ENCODE peak calls at places on chromosomes 6 and 20, in ten cellular contexts. One of them, this sample, is unnamed. For H3K9me3, the result is how much of the 10 kb centered on the place peaks cover.

GRCh38 chr6:105601541-105602174 is 198.8 kb upstream of the PREP start:
- DNase-seq in transverse colon: peak
- DNase-seq in mesenchymal stem cell: peak
- DNase-seq in lower lobe of right lung: peak
- DNase-seq in effector memory CD4-positive, alpha-beta T cell: no peak
- DNase-seq in CD8-positive, alpha-beta memory T cell: no peak
- DNase-seq in pancreas: no peak
- DNase-seq in BE2C: no peak
- DNase-seq in CD4-positive, alpha-beta memory T cell: peak
- DNase-seq in CD4-positive, alpha-beta T cell: no peak
- DNase-seq in this sample: no peak

GRCh38 chr20:25070821-25071473 is 11.0 kb downstream of the VSX1 start:
- DNase-seq in effector memory CD4-positive, alpha-beta T cell: no peak
- DNase-seq in CD8-positive, alpha-beta memory T cell: no peak
- DNase-seq in CD4-positive, alpha-beta memory T cell: no peak
- DNase-seq in pancreas: no peak
- DNase-seq in CD4-positive, alpha-beta T cell: no peak
- DNase-seq in transverse colon: peak
- DNase-seq in lower lobe of right lung: no peak
- DNase-seq in mesenchymal stem cell: no peak
- DNase-seq in BE2C: no peak
- DNase-seq in this sample: no peak

GRCh38 chr20:53666144-53666543 is 72.5 kb upstream of the ZNF217 start:
- DNase-seq in mesenchymal stem cell: no peak
- DNase-seq in lower lobe of right lung: no peak
- DNase-seq in CD4-positive, alpha-beta T cell: no peak
- DNase-seq in CD8-positive, alpha-beta memory T cell: no peak
- DNase-seq in effector memory CD4-positive, alpha-beta T cell: no peak
- DNase-seq in CD4-positive, alpha-beta memory T cell: no peak
- DNase-seq in transverse colon: peak
- DNase-seq in BE2C: no peak
- DNase-seq in pancreas: no peak
- DNase-seq in this sample: no peak

GRCh38 chr6:24188571-24188970 is 62.6 kb downstream of the NRSN1 start:
- DNase-seq in CD4-positive, alpha-beta memory T cell: no peak
- DNase-seq in BE2C: peak
- DNase-seq in transverse colon: no peak
- DNase-seq in lower lobe of right lung: no peak
- DNase-seq in pancreas: no peak
- DNase-seq in CD8-positive, alpha-beta memory T cell: no peak
- DNase-seq in effector memory CD4-positive, alpha-beta T cell: no peak
- DNase-seq in mesenchymal stem cell: no peak
- DNase-seq in CD4-positive, alpha-beta T cell: no peak
- DNase-seq in this sample: no peak

GRCh38 chr6:34103321-34103720 is 42.6 kb downstream of the GRM4 start:
- DNase-seq in lower lobe of right lung: no peak
- DNase-seq in CD4-positive, alpha-beta T cell: no peak
- DNase-seq in BE2C: no peak
- DNase-seq in pancreas: no peak
- DNase-seq in CD4-positive, alpha-beta memory T cell: no peak
- DNase-seq in effector memory CD4-positive, alpha-beta T cell: no peak
- DNase-seq in mesenchymal stem cell: no peak
- DNase-seq in transverse colon: no peak
- DNase-seq in CD8-positive, alpha-beta memory T cell: no peak
- DNase-seq in this sample: no peak

GRCh38 chr20:53940883-53941546 is 129.4 kb downstream of the BCAS1 start:
- DNase-seq in CD4-positive, alpha-beta T cell: no peak
- DNase-seq in CD8-positive, alpha-beta memory T cell: no peak
- DNase-seq in transverse colon: no peak
- DNase-seq in lower lobe of right lung: no peak
- DNase-seq in effector memory CD4-positive, alpha-beta T cell: no peak
- DNase-seq in pancreas: no peak
- DNase-seq in BE2C: peak
- DNase-seq in CD4-positive, alpha-beta memory T cell: no peak
- DNase-seq in mesenchymal stem cell: peak
- DNase-seq in this sample: no peak

GRCh38 chr6:137487947-137488735 is 6.1 kb downstream of the OLIG3 start:
- DNase-seq in CD4-positive, alpha-beta T cell: no peak
- DNase-seq in lower lobe of right lung: no peak
- DNase-seq in mesenchymal stem cell: no peak
- DNase-seq in effector memory CD4-positive, alpha-beta T cell: no peak
- DNase-seq in BE2C: no peak
- DNase-seq in CD4-positive, alpha-beta memory T cell: no peak
- DNase-seq in pancreas: peak
- DNase-seq in CD8-positive, alpha-beta memory T cell: no peak
- DNase-seq in transverse colon: no peak
- DNase-seq in this sample: no peak

GRCh38 chr6:62103186-62103859 is 182.7 kb downstream of the KHDRBS2 start:
- DNase-seq in effector memory CD4-positive, alpha-beta T cell: no peak
- DNase-seq in mesenchymal stem cell: no peak
- DNase-seq in lower lobe of right lung: no peak
- DNase-seq in CD8-positive, alpha-beta memory T cell: no peak
- DNase-seq in pancreas: no peak
- DNase-seq in CD4-positive, alpha-beta memory T cell: no peak
- DNase-seq in transverse colon: no peak
- DNase-seq in BE2C: no peak
- DNase-seq in CD4-positive, alpha-beta T cell: no peak
- DNase-seq in this sample: no peak

GRCh38 chr20:63374532-63374931 is 13.4 kb upstream of the CHRNA4 start:
- DNase-seq in pancreas: peak
- DNase-seq in lower lobe of right lung: no peak
- DNase-seq in mesenchymal stem cell: no peak
- DNase-seq in BE2C: no peak
- DNase-seq in CD4-positive, alpha-beta memory T cell: no peak
- DNase-seq in transverse colon: no peak
- DNase-seq in CD8-positive, alpha-beta memory T cell: no peak
- DNase-seq in CD4-positive, alpha-beta T cell: no peak
- DNase-seq in effector memory CD4-positive, alpha-beta T cell: no peak
- DNase-seq in this sample: no peak

GRCh38 chr6:169545956-169546355 is 155.9 kb downstream of the WDR27 start:
- DNase-seq in pancreas: no peak
- DNase-seq in transverse colon: no peak
- DNase-seq in CD8-positive, alpha-beta memory T cell: no peak
- DNase-seq in BE2C: no peak
- DNase-seq in effector memory CD4-positive, alpha-beta T cell: no peak
- DNase-seq in lower lobe of right lung: no peak
- DNase-seq in CD4-positive, alpha-beta memory T cell: no peak
- DNase-seq in CD4-positive, alpha-beta T cell: no peak
- DNase-seq in mesenchymal stem cell: no peak
- DNase-seq in this sample: no peak

GRCh38 chr6:2959909-2960719 is 11.3 kb downstream of the SERPINB6 start:
- DNase-seq in transverse colon: no peak
- DNase-seq in CD4-positive, alpha-beta memory T cell: no peak
- DNase-seq in mesenchymal stem cell: peak
- DNase-seq in CD8-positive, alpha-beta memory T cell: no peak
- DNase-seq in pancreas: no peak
- DNase-seq in BE2C: no peak
- DNase-seq in effector memory CD4-positive, alpha-beta T cell: no peak
- DNase-seq in lower lobe of right lung: no peak
- DNase-seq in CD4-positive, alpha-beta T cell: no peak
- DNase-seq in this sample: no peak

DNA sequence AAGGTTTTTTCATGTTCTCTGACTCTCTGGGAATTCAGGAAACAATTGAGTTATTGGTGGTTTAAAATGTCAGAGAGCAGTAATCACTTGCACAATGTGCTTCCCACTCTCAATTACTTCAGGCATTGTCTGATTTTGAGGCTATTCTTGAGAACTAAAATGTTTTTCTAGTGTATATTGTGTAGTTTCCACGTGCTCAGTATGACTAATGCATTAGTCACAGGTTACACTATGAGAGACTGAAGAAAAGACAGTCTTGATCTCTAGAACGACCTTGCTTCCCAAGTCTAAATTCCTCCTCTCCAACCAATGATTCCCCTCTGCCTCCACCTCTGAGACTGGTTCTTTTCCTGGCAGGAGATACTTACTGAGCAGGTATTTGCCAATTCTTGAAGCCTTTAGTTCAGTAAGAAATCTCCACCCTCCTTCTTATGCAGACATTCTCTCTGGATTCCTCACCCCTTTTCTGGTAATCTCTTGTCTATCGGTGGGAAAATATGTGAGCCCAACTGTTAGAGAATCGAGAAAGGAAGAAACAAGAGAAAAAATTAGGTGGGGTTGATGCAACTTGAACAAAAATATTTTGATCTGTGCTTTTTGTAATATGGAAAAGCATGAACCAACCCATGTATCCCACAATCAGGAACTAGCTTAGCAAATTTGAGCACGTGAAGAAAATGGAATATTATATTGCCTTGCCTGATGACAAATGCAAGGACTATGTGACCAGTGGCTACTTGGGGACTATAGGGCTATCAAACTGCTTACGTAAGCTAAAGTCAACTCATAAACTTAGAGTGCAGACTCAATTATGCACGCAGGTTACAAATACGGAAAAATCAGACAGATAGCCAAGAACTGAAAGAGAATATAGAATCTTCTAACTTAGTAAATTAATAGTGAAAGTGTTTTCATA is 61.1 kb upstream of the SLC22A16 start:
- DNase-seq in CD8-positive, alpha-beta memory T cell: no peak
- DNase-seq in CD4-positive, alpha-beta T cell: no peak
- DNase-seq in effector memory CD4-positive, alpha-beta T cell: no peak
- DNase-seq in CD4-positive, alpha-beta memory T cell: no peak
- DNase-seq in pancreas: no peak
- DNase-seq in lower lobe of right lung: no peak
- DNase-seq in BE2C: no peak
- DNase-seq in transverse colon: no peak
- DNase-seq in mesenchymal stem cell: peak
- DNase-seq in this sample: no peak
- H3K9me3 ChIP-seq in CD8-positive, alpha-beta memory T cell: under half
- H3K9me3 ChIP-seq in CD4-positive, alpha-beta T cell: under half
- H3K9me3 ChIP-seq in effector memory CD4-positive, alpha-beta T cell: under half
- H3K9me3 ChIP-seq in CD4-positive, alpha-beta memory T cell: under half
- H3K9me3 ChIP-seq in pancreas: under half
- H3K9me3 ChIP-seq in lower lobe of right lung: under half
- H3K9me3 ChIP-seq in BE2C: under half
- H3K9me3 ChIP-seq in transverse colon: under half
- H3K9me3 ChIP-seq in mesenchymal stem cell: under half
- H3K9me3 ChIP-seq in this sample: under half

GRCh38 chr20:31363295-31363694 is 5.1 kb upstream of the DEFB118 start:
- DNase-seq in mesenchymal stem cell: no peak
- DNase-seq in CD4-positive, alpha-beta memory T cell: no peak
- DNase-seq in effector memory CD4-positive, alpha-beta T cell: no peak
- DNase-seq in pancreas: no peak
- DNase-seq in CD4-positive, alpha-beta T cell: no peak
- DNase-seq in lower lobe of right lung: no peak
- DNase-seq in CD8-positive, alpha-beta memory T cell: no peak
- DNase-seq in transverse colon: no peak
- DNase-seq in BE2C: no peak
- DNase-seq in this sample: no peak
- H3K9me3 ChIP-seq in mesenchymal stem cell: under half
- H3K9me3 ChIP-seq in CD4-positive, alpha-beta memory T cell: under half
- H3K9me3 ChIP-seq in effector memory CD4-positive, alpha-beta T cell: under half
- H3K9me3 ChIP-seq in pancreas: under half
- H3K9me3 ChIP-seq in CD4-positive, alpha-beta T cell: under half
- H3K9me3 ChIP-seq in lower lobe of right lung: under half
- H3K9me3 ChIP-seq in CD8-positive, alpha-beta memory T cell: under half
- H3K9me3 ChIP-seq in transverse colon: under half
- H3K9me3 ChIP-seq in BE2C: under half
- H3K9me3 ChIP-seq in this sample: under half

DNA sequence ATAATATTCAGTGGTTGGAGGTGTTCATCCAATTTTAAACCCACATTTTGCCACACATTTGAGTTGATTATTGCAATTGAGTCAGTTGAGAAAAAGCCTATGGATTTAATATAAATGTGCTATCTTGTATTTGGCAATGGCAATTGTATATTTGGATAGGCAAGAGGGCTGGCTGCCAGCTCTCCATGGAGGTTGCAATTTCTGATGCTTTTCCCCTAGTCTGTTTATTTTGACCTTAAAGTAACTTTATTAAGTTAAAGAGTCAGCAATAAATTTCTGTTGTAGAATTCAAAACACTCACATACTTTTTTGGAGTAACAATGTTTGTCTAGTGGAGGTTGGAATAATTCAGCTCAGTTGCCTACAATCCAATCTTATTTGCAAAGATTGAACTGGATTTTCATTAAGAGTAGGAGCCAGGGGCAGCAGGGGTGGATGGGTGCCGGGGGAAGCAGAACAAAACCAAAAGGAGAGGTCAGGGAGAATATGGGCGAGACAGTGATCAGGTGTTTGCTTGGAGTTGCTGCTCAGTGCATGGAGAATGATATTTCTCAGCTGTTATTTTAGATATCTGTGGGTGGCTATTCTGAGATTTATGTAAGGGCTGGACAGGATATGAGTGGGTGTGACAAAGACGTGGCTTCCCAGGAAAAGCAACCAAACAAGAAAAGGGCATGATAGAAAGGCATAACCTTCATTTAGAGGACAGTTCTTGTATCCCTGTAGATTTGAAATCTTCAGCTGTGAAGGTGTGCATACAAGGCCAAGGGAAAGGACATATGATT is 163.0 kb downstream of the HDGFL1 start:
- DNase-seq in BE2C: no peak
- DNase-seq in transverse colon: no peak
- DNase-seq in CD4-positive, alpha-beta memory T cell: no peak
- DNase-seq in effector memory CD4-positive, alpha-beta T cell: no peak
- DNase-seq in pancreas: no peak
- DNase-seq in lower lobe of right lung: no peak
- DNase-seq in mesenchymal stem cell: no peak
- DNase-seq in CD8-positive, alpha-beta memory T cell: no peak
- DNase-seq in CD4-positive, alpha-beta T cell: no peak
- DNase-seq in this sample: no peak
- H3K9me3 ChIP-seq in BE2C: under half
- H3K9me3 ChIP-seq in transverse colon: under half
- H3K9me3 ChIP-seq in CD4-positive, alpha-beta memory T cell: under half
- H3K9me3 ChIP-seq in effector memory CD4-positive, alpha-beta T cell: under half
- H3K9me3 ChIP-seq in pancreas: under half
- H3K9me3 ChIP-seq in lower lobe of right lung: under half
- H3K9me3 ChIP-seq in mesenchymal stem cell: under half
- H3K9me3 ChIP-seq in CD8-positive, alpha-beta memory T cell: under half
- H3K9me3 ChIP-seq in CD4-positive, alpha-beta T cell: under half
- H3K9me3 ChIP-seq in this sample: under half

GRCh38 chr20:55937283-55937682 is 68.0 kb downstream of the CBLN4 start:
- DNase-seq in CD4-positive, alpha-beta T cell: no peak
- DNase-seq in CD4-positive, alpha-beta memory T cell: no peak
- DNase-seq in pancreas: no peak
- DNase-seq in lower lobe of right lung: no peak
- DNase-seq in BE2C: no peak
- DNase-seq in mesenchymal stem cell: no peak
- DNase-seq in transverse colon: no peak
- DNase-seq in CD8-positive, alpha-beta memory T cell: no peak
- DNase-seq in effector memory CD4-positive, alpha-beta T cell: no peak
- DNase-seq in this sample: no peak

DNA sequence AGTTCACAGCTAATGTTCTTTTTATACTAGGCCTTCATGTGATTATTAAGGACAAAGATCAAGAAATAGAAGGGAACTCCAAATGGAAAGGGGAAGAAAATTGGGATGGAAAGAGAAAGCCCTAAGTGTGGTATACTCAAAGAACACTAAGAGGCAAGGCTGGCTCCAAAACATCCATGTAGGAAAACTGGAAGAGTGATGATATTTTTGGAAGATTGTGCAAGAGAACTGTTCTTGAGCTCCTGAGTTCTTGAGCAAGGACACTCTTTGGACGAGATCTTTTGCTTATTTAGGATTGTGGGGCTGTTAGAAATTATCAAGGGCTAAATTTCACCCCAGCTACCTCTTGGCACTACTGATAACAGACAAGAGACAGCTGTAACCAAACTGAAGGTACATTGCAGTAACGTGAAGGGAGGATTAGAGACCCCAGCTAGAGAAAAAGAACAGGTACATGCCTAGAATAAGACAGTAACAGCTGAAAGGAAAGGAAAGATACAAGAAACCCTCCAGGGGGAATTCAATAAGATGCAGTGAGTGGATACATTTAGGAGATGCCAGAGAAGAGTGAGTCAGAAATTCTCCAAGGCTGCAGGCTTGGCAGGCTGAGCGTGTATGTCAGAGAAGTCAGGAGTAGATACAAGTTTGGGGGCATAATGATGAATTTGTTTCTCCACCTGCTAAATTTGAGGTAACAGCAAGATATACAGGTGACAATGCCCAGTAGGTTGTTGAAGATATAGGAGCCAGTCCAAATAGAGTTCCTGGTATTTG is 69.7 kb downstream of the CBLN4 start:
- DNase-seq in BE2C: no peak
- DNase-seq in pancreas: no peak
- DNase-seq in effector memory CD4-positive, alpha-beta T cell: no peak
- DNase-seq in transverse colon: no peak
- DNase-seq in CD4-positive, alpha-beta T cell: no peak
- DNase-seq in lower lobe of right lung: no peak
- DNase-seq in mesenchymal stem cell: no peak
- DNase-seq in CD8-positive, alpha-beta memory T cell: no peak
- DNase-seq in CD4-positive, alpha-beta memory T cell: no peak
- DNase-seq in this sample: no peak
- H3K9me3 ChIP-seq in BE2C: under half
- H3K9me3 ChIP-seq in pancreas: under half
- H3K9me3 ChIP-seq in effector memory CD4-positive, alpha-beta T cell: under half
- H3K9me3 ChIP-seq in transverse colon: under half
- H3K9me3 ChIP-seq in CD4-positive, alpha-beta T cell: under half
- H3K9me3 ChIP-seq in lower lobe of right lung: under half
- H3K9me3 ChIP-seq in mesenchymal stem cell: under half
- H3K9me3 ChIP-seq in CD8-positive, alpha-beta memory T cell: under half
- H3K9me3 ChIP-seq in CD4-positive, alpha-beta memory T cell: under half
- H3K9me3 ChIP-seq in this sample: under half